ENCODE peak calls at places on chromosomes 1 and 21, in four cellular contexts. One of them, this sample, is unnamed. For H3K4me1, the result is how much of the 10 kb centered on the place peaks cover.

GRCh38 chr1:231062500-231063270 is 22.6 kb upstream of the FAM89A start:
- DNase-seq in body of pancreas: no peak
- DNase-seq in PC-3: no peak
- DNase-seq in left ventricle myocardium inferior: no peak
- DNase-seq in this sample: no peak

GRCh38 chr21:24197956-24198355 is 1409.3 kb downstream of the MRPL39 start:
- DNase-seq in body of pancreas: no peak
- DNase-seq in PC-3: no peak
- DNase-seq in left ventricle myocardium inferior: no peak
- DNase-seq in this sample: no peak

GRCh38 chr1:54120018-54120697 is 32.6 kb downstream of the CDCP2 start:
- DNase-seq in body of pancreas: no peak
- DNase-seq in PC-3: no peak
- DNase-seq in left ventricle myocardium inferior: no peak
- DNase-seq in this sample: no peak

GRCh38 chr1:240843798-240844197 is 231.8 kb upstream of the GREM2 start:
- DNase-seq in body of pancreas: no peak
- DNase-seq in PC-3: no peak
- DNase-seq in left ventricle myocardium inferior: no peak
- DNase-seq in this sample: no peak

GRCh38 chr1:226764533-226764932 is 25.5 kb upstream of the ITPKB start:
- DNase-seq in body of pancreas: no peak
- DNase-seq in PC-3: no peak
- DNase-seq in left ventricle myocardium inferior: no peak
- DNase-seq in this sample: no peak

GRCh38 chr1:58949551-58950220 is 165.8 kb upstream of the JUN start:
- DNase-seq in body of pancreas: peak
- DNase-seq in PC-3: peak
- DNase-seq in left ventricle myocardium inferior: no peak
- DNase-seq in this sample: no peak

GRCh38 chr1:41454406-41454805 is 30.1 kb downstream of the EDN2 start:
- DNase-seq in body of pancreas: peak
- DNase-seq in PC-3: no peak
- DNase-seq in left ventricle myocardium inferior: peak
- DNase-seq in this sample: peak

GRCh38 chr21:45603481-45603880 is 40.0 kb upstream of the PCBP3 start:
- DNase-seq in body of pancreas: no peak
- DNase-seq in PC-3: no peak
- DNase-seq in left ventricle myocardium inferior: no peak
- DNase-seq in this sample: no peak

GRCh38 chr1:221697924-221698425 is 43.9 kb downstream of the DUSP10 start:
- DNase-seq in body of pancreas: no peak
- DNase-seq in PC-3: no peak
- DNase-seq in left ventricle myocardium inferior: no peak
- DNase-seq in this sample: no peak

GRCh38 chr1:208437416-208437815 is 193.2 kb upstream of the PLXNA2 start:
- DNase-seq in body of pancreas: no peak
- DNase-seq in PC-3: peak
- DNase-seq in left ventricle myocardium inferior: no peak
- DNase-seq in this sample: no peak

GRCh38 chr1:165454211-165454610 is 9.3 kb upstream of the RXRG start:
- DNase-seq in body of pancreas: no peak
- DNase-seq in PC-3: no peak
- DNase-seq in left ventricle myocardium inferior: no peak
- DNase-seq in this sample: no peak

GRCh38 chr1:2783069-2783434 is 18.4 kb downstream of the TTC34 start:
- DNase-seq in body of pancreas: no peak
- DNase-seq in PC-3: no peak
- DNase-seq in left ventricle myocardium inferior: no peak
- DNase-seq in this sample: no peak

GRCh38 chr1:201127755-201128455 is 921 bp upstream of the ASCL5 start:
- DNase-seq in body of pancreas: peak
- DNase-seq in PC-3: peak
- DNase-seq in left ventricle myocardium inferior: no peak
- DNase-seq in this sample: no peak

GRCh38 chr1:204579681-204580080 is 63.5 kb downstream of the MDM4 start:
- DNase-seq in body of pancreas: no peak
- DNase-seq in PC-3: no peak
- DNase-seq in left ventricle myocardium inferior: no peak
- DNase-seq in this sample: no peak
- H3K4me1 ChIP-seq in body of pancreas: under half
- H3K4me1 ChIP-seq in PC-3: under half
- H3K4me1 ChIP-seq in left ventricle myocardium inferior: under half
- H3K4me1 ChIP-seq in this sample: under half

GRCh38 chr1:151581946-151582345 is 29.9 kb upstream of the SNX27 start:
- DNase-seq in body of pancreas: no peak
- DNase-seq in PC-3: no peak
- DNase-seq in left ventricle myocardium inferior: no peak
- DNase-seq in this sample: no peak
- H3K4me1 ChIP-seq in body of pancreas: under half
- H3K4me1 ChIP-seq in PC-3: under half
- H3K4me1 ChIP-seq in left ventricle myocardium inferior: under half
- H3K4me1 ChIP-seq in this sample: under half

DNA sequence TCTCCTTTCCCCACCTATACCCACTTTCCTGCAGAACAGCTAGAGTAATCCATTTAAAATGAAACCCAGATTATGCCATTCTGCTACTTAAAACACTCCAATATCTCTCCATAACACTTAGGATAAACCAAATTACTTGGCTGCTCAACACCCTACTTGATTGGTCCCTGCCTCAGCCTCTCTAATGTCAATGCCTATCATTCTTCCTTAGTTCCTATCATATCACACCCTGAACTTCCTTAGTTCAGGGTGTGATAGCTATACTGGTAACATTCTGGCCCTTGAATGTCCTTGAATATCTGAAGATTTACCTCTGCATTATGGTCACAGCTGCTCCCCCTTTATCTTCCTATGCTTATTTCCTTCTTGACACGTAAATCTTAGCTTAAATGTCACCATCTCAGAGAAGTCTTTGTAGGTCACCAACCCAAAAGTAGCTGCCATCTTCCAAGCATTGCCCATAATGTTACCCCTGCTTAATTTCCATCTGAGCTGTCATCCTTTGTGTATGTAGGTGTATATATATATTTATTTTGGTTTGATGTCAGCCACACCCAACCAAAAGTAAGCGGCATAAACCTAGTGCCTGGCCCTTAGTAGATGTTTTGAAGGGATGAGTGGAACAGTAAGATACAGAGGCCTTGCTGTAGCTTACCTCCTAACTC is 379.8 kb downstream of the PTPRC start:
- DNase-seq in body of pancreas: no peak
- DNase-seq in PC-3: no peak
- DNase-seq in left ventricle myocardium inferior: no peak
- DNase-seq in this sample: no peak
- H3K4me1 ChIP-seq in body of pancreas: under half
- H3K4me1 ChIP-seq in PC-3: under half
- H3K4me1 ChIP-seq in left ventricle myocardium inferior: under half
- H3K4me1 ChIP-seq in this sample: under half

DNA sequence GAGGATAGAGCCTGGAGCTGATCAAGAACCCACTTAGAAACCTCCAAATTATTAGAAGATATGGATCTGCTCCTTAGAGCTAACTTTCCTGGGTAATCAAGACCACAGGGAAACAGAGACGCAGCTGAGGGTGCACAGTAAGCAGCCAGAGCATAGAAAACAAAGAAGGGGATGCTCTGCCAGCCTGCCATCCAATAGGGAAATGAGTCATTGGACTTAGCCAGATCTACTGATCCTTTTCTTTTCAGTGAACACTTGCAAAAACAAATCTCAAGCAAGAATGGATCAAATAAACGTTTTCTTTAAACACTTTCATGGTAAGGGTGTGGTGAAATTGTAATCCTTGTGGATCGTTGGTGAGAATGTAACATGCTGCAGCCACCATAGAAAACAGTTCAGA is 474.1 kb downstream of the LTN1 start:
- DNase-seq in body of pancreas: no peak
- DNase-seq in PC-3: no peak
- DNase-seq in left ventricle myocardium inferior: no peak
- DNase-seq in this sample: no peak
- H3K4me1 ChIP-seq in body of pancreas: under half
- H3K4me1 ChIP-seq in PC-3: under half
- H3K4me1 ChIP-seq in left ventricle myocardium inferior: under half
- H3K4me1 ChIP-seq in this sample: under half

DNA sequence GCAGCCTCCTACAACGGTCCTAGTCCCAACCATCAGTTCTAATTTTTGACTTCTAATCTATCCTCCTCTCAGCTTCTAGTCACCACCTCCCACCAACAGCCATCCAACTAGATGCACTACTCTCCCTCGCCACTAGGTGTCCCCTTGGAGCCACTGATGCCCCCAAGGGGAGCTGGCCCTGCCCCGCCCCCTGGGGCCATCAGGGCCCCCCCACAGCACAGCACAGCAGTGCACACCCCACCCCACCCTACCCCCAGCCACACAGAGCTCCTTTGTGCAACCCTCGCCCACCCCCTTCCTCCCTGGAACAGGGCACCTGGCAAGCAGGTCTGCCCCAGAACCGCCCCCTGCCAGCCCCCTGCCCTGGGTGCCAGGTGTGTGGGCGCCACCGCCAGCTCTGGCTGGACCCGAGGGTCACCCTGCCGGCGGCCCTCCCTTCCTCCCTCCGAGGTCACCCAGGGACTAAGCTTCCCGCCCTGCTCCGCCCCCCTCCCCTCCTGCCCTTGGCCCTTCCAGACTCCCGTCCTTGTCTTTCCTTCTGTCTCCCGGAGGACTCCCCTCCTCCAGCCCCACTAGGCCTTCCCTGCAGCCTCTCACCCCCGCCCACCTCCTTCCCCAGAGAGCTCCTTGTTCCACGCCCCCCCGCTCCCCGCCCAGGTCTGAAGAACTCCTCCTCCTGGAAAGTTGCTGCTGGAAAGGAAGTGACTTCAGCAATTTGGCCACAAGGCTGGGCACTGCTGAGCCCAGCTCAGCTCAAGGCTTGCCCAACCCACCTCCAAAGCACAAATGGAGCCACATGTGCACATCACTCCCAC is 47.0 kb downstream of the AHDC1 start:
- DNase-seq in body of pancreas: peak
- DNase-seq in PC-3: peak
- DNase-seq in left ventricle myocardium inferior: peak
- DNase-seq in this sample: peak
- H3K4me1 ChIP-seq in body of pancreas: under half
- H3K4me1 ChIP-seq in PC-3: under half
- H3K4me1 ChIP-seq in left ventricle myocardium inferior: half or more
- H3K4me1 ChIP-seq in this sample: under half

GRCh38 chr1:56533621-56534020 is 45.7 kb downstream of the PLPP3 start:
- DNase-seq in body of pancreas: no peak
- DNase-seq in PC-3: peak
- DNase-seq in left ventricle myocardium inferior: no peak
- DNase-seq in this sample: no peak

GRCh38 chr1:56529801-56530200 is 49.6 kb downstream of the PLPP3 start:
- DNase-seq in body of pancreas: no peak
- DNase-seq in PC-3: no peak
- DNase-seq in left ventricle myocardium inferior: no peak
- DNase-seq in this sample: no peak

GRCh38 chr1:56532359-56532696 is 47.0 kb downstream of the PLPP3 start:
- DNase-seq in body of pancreas: no peak
- DNase-seq in PC-3: no peak
- DNase-seq in left ventricle myocardium inferior: no peak
- DNase-seq in this sample: no peak

GRCh38 chr1:56533197-56533596 is 46.2 kb downstream of the PLPP3 start:
- DNase-seq in body of pancreas: no peak
- DNase-seq in PC-3: no peak
- DNase-seq in left ventricle myocardium inferior: no peak
- DNase-seq in this sample: no peak

GRCh38 chr1:56531624-56532358 is 47.6 kb downstream of the PLPP3 start:
- DNase-seq in body of pancreas: no peak
- DNase-seq in PC-3: no peak
- DNase-seq in left ventricle myocardium inferior: no peak
- DNase-seq in this sample: no peak
- H3K4me1 ChIP-seq in body of pancreas: half or more
- H3K4me1 ChIP-seq in PC-3: under half
- H3K4me1 ChIP-seq in left ventricle myocardium inferior: half or more
- H3K4me1 ChIP-seq in this sample: under half

GRCh38 chr1:186785503-186785902 is 43.2 kb upstream of the PLA2G4A start:
- DNase-seq in body of pancreas: no peak
- DNase-seq in PC-3: no peak
- DNase-seq in left ventricle myocardium inferior: no peak
- DNase-seq in this sample: no peak
- H3K4me1 ChIP-seq in body of pancreas: under half
- H3K4me1 ChIP-seq in PC-3: under half
- H3K4me1 ChIP-seq in left ventricle myocardium inferior: under half
- H3K4me1 ChIP-seq in this sample: under half

GRCh38 chr21:41763398-41763931 is 3.4 kb downstream of the RIPK4 start:
- DNase-seq in body of pancreas: no peak
- DNase-seq in PC-3: peak
- DNase-seq in left ventricle myocardium inferior: peak
- DNase-seq in this sample: no peak
- H3K4me1 ChIP-seq in body of pancreas: half or more
- H3K4me1 ChIP-seq in PC-3: half or more
- H3K4me1 ChIP-seq in left ventricle myocardium inferior: under half
- H3K4me1 ChIP-seq in this sample: under half

GRCh38 chr1:24386931-24387330 is 26.7 kb downstream of the STPG1 start:
- DNase-seq in body of pancreas: no peak
- DNase-seq in PC-3: no peak
- DNase-seq in left ventricle myocardium inferior: no peak
- DNase-seq in this sample: no peak

GRCh38 chr1:24387636-24388035 is 25.9 kb downstream of the STPG1 start:
- DNase-seq in body of pancreas: no peak
- DNase-seq in PC-3: no peak
- DNase-seq in left ventricle myocardium inferior: no peak
- DNase-seq in this sample: no peak

GRCh38 chr1:24385160-24385939 is 28.2 kb downstream of the STPG1 start:
- DNase-seq in body of pancreas: no peak
- DNase-seq in PC-3: peak
- DNase-seq in left ventricle myocardium inferior: no peak
- DNase-seq in this sample: no peak

GRCh38 chr1:24384251-24385090 is 29.1 kb downstream of the STPG1 start:
- DNase-seq in body of pancreas: no peak
- DNase-seq in PC-3: peak
- DNase-seq in left ventricle myocardium inferior: no peak
- DNase-seq in this sample: no peak

DNA sequence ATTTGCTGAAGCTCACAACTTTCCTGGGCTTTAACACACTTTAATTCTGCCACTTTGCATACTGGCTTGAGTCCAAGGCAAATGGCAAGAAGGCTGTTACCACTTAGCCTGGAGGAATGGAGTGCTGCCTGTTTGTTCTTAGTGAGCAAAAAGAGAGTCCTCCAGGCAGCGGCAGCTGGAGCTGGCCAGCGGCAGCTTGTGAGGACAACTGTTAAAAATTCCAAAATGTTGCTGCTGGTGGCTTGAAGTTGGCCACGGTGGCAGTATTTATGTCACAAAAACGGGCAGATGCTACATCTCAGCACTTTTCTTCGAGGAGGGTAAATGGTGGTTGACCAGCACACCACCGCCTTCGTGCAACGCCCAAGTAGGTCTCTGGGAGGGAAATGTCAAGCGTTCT is 27.3 kb downstream of the STPG1 start:
- DNase-seq in body of pancreas: no peak
- DNase-seq in PC-3: no peak
- DNase-seq in left ventricle myocardium inferior: no peak
- DNase-seq in this sample: no peak
- H3K4me1 ChIP-seq in body of pancreas: under half
- H3K4me1 ChIP-seq in PC-3: under half
- H3K4me1 ChIP-seq in left ventricle myocardium inferior: under half
- H3K4me1 ChIP-seq in this sample: under half